ENCODE peak calls at places on chromosome 20, in eight cellular contexts. One of them, this sample, is unnamed.

GRCh38 chr20:61482425-61482887 is 230.4 kb downstream of the CDH4 start:
- DNase-seq in epithelial cell of esophagus: peak; percentile 81
- DNase-seq in GM20000: no peak
- DNase-seq in IMR-90: no peak
- DNase-seq in BJ: no peak
- DNase-seq in RWPE1: peak; percentile 69
- DNase-seq in body of pancreas: no peak
- DNase-seq in fibroblast of pulmonary artery: no peak
- DNase-seq in this sample: no peak

GRCh38 chr20:420721-421574 is 12.8 kb downstream of the RBCK1 start:
- DNase-seq in epithelial cell of esophagus: no peak
- DNase-seq in GM20000: no peak
- DNase-seq in IMR-90: no peak
- DNase-seq in BJ: no peak
- DNase-seq in RWPE1: peak; percentile 78
- DNase-seq in body of pancreas: no peak
- DNase-seq in fibroblast of pulmonary artery: no peak
- DNase-seq in this sample: no peak

GRCh38 chr20:50580016-50580747 is 70.0 kb downstream of the PTPN1 start:
- DNase-seq in epithelial cell of esophagus: peak; percentile 41
- DNase-seq in GM20000: peak; percentile 75
- DNase-seq in IMR-90: peak; percentile 41
- DNase-seq in BJ: no peak
- DNase-seq in RWPE1: peak; percentile 82
- DNase-seq in body of pancreas: peak; percentile 61
- DNase-seq in fibroblast of pulmonary artery: peak; percentile 63
- DNase-seq in this sample: no peak

GRCh38 chr20:53291548-53291947 is 302.1 kb downstream of the ZNF217 start:
- DNase-seq in epithelial cell of esophagus: no peak
- DNase-seq in GM20000: no peak
- DNase-seq in IMR-90: no peak
- DNase-seq in BJ: no peak
- DNase-seq in RWPE1: no peak
- DNase-seq in body of pancreas: no peak
- DNase-seq in fibroblast of pulmonary artery: no peak
- DNase-seq in this sample: no peak

GRCh38 chr20:47287609-47288144 is 68.8 kb downstream of the ZMYND8 start:
- DNase-seq in epithelial cell of esophagus: no peak
- DNase-seq in GM20000: no peak
- DNase-seq in IMR-90: no peak
- DNase-seq in BJ: no peak
- DNase-seq in RWPE1: no peak
- DNase-seq in body of pancreas: no peak
- DNase-seq in fibroblast of pulmonary artery: no peak
- DNase-seq in this sample: no peak

GRCh38 chr20:22529150-22530019 is 55.0 kb downstream of the FOXA2 start:
- DNase-seq in epithelial cell of esophagus: no peak
- DNase-seq in GM20000: no peak
- DNase-seq in IMR-90: no peak
- DNase-seq in BJ: no peak
- DNase-seq in RWPE1: no peak
- DNase-seq in body of pancreas: peak; percentile 61
- DNase-seq in fibroblast of pulmonary artery: no peak
- DNase-seq in this sample: no peak

GRCh38 chr20:21175433-21175832 is 49.6 kb downstream of the KIZ start:
- DNase-seq in epithelial cell of esophagus: no peak
- DNase-seq in GM20000: no peak
- DNase-seq in IMR-90: no peak
- DNase-seq in BJ: no peak
- DNase-seq in RWPE1: no peak
- DNase-seq in body of pancreas: no peak
- DNase-seq in fibroblast of pulmonary artery: no peak
- DNase-seq in this sample: no peak

GRCh38 chr20:11030351-11030750 is 356.6 kb upstream of the JAG1 start:
- DNase-seq in epithelial cell of esophagus: no peak
- DNase-seq in GM20000: no peak
- DNase-seq in IMR-90: no peak
- DNase-seq in BJ: no peak
- DNase-seq in RWPE1: no peak
- DNase-seq in body of pancreas: no peak
- DNase-seq in fibroblast of pulmonary artery: no peak
- DNase-seq in this sample: no peak

GRCh38 chr20:58140787-58141396 is 87.6 kb downstream of the ANKRD60 start:
- DNase-seq in epithelial cell of esophagus: no peak
- DNase-seq in GM20000: no peak
- DNase-seq in IMR-90: no peak
- DNase-seq in BJ: no peak
- DNase-seq in RWPE1: no peak
- DNase-seq in body of pancreas: peak; percentile 1
- DNase-seq in fibroblast of pulmonary artery: no peak
- DNase-seq in this sample: no peak

GRCh38 chr20:62728028-62728780 is 19.6 kb downstream of the NTSR1 start:
- DNase-seq in epithelial cell of esophagus: no peak
- DNase-seq in GM20000: no peak
- DNase-seq in IMR-90: no peak
- DNase-seq in BJ: no peak
- DNase-seq in RWPE1: no peak
- DNase-seq in body of pancreas: no peak
- DNase-seq in fibroblast of pulmonary artery: no peak
- DNase-seq in this sample: no peak

GRCh38 chr20:32581839-32582658 is 3.1 kb downstream of the NOL4L start:
- DNase-seq in epithelial cell of esophagus: no peak
- DNase-seq in GM20000: no peak
- DNase-seq in IMR-90: no peak
- DNase-seq in BJ: no peak
- DNase-seq in RWPE1: no peak
- DNase-seq in body of pancreas: no peak
- DNase-seq in fibroblast of pulmonary artery: no peak
- DNase-seq in this sample: no peak

GRCh38 chr20:19244291-19244690 is 31.8 kb downstream of the SLC24A3 start:
- DNase-seq in epithelial cell of esophagus: no peak
- DNase-seq in GM20000: no peak
- DNase-seq in IMR-90: no peak
- DNase-seq in BJ: no peak
- DNase-seq in RWPE1: no peak
- DNase-seq in body of pancreas: no peak
- DNase-seq in fibroblast of pulmonary artery: no peak
- DNase-seq in this sample: no peak

GRCh38 chr20:539236-539635 is 4.4 kb downstream of the CSNK2A1 start:
- DNase-seq in epithelial cell of esophagus: no peak
- DNase-seq in GM20000: no peak
- DNase-seq in IMR-90: no peak
- DNase-seq in BJ: no peak
- DNase-seq in RWPE1: no peak
- DNase-seq in body of pancreas: no peak
- DNase-seq in fibroblast of pulmonary artery: no peak
- DNase-seq in this sample: no peak

GRCh38 chr20:17944854-17945474 is 23.6 kb downstream of the SNX5 start:
- DNase-seq in epithelial cell of esophagus: no peak
- DNase-seq in GM20000: no peak
- DNase-seq in IMR-90: no peak
- DNase-seq in BJ: no peak
- DNase-seq in RWPE1: no peak
- DNase-seq in body of pancreas: no peak
- DNase-seq in fibroblast of pulmonary artery: no peak
- DNase-seq in this sample: no peak

GRCh38 chr20:58536289-58536688 is 21.1 kb upstream of the APCDD1L start:
- DNase-seq in epithelial cell of esophagus: no peak
- DNase-seq in GM20000: no peak
- DNase-seq in IMR-90: no peak
- DNase-seq in BJ: no peak
- DNase-seq in RWPE1: no peak
- DNase-seq in body of pancreas: no peak
- DNase-seq in fibroblast of pulmonary artery: no peak
- DNase-seq in this sample: no peak

GRCh38 chr20:49568491-49569151 is 684 bp upstream of the PTGIS start:
- DNase-seq in epithelial cell of esophagus: no peak
- DNase-seq in GM20000: peak; percentile 36
- DNase-seq in IMR-90: no peak
- DNase-seq in BJ: no peak
- DNase-seq in RWPE1: no peak
- DNase-seq in body of pancreas: no peak
- DNase-seq in fibroblast of pulmonary artery: peak; percentile 70
- DNase-seq in this sample: no peak

GRCh38 chr20:42255820-42256219 is 637.6 kb upstream of the CHD6 start:
- DNase-seq in epithelial cell of esophagus: no peak
- DNase-seq in GM20000: no peak
- DNase-seq in IMR-90: no peak
- DNase-seq in BJ: no peak
- DNase-seq in RWPE1: no peak
- DNase-seq in body of pancreas: no peak
- DNase-seq in fibroblast of pulmonary artery: no peak
- DNase-seq in this sample: no peak

GRCh38 chr20:19647992-19648391 is 110.1 kb upstream of the RIN2 start:
- DNase-seq in epithelial cell of esophagus: no peak
- DNase-seq in GM20000: no peak
- DNase-seq in IMR-90: no peak
- DNase-seq in BJ: no peak
- DNase-seq in RWPE1: no peak
- DNase-seq in body of pancreas: no peak
- DNase-seq in fibroblast of pulmonary artery: no peak
- DNase-seq in this sample: no peak

GRCh38 chr20:11204926-11205768 is 531.3 kb upstream of the JAG1 start:
- DNase-seq in epithelial cell of esophagus: peak; percentile 84
- DNase-seq in GM20000: peak; percentile 39
- DNase-seq in IMR-90: peak; percentile 71
- DNase-seq in BJ: no peak
- DNase-seq in RWPE1: peak; percentile 50
- DNase-seq in body of pancreas: peak; percentile 76
- DNase-seq in fibroblast of pulmonary artery: peak; percentile 86
- DNase-seq in this sample: no peak

GRCh38 chr20:49882171-49882970 is 33.0 kb downstream of the SPATA2 start:
- DNase-seq in epithelial cell of esophagus: no peak
- DNase-seq in GM20000: no peak
- DNase-seq in IMR-90: no peak
- DNase-seq in BJ: no peak
- DNase-seq in RWPE1: no peak
- DNase-seq in body of pancreas: no peak
- DNase-seq in fibroblast of pulmonary artery: no peak
- DNase-seq in this sample: no peak

GRCh38 chr20:59604770-59605665 is 678 bp downstream of the PHACTR3 start:
- DNase-seq in epithelial cell of esophagus: no peak
- DNase-seq in GM20000: no peak
- DNase-seq in IMR-90: no peak
- DNase-seq in BJ: no peak
- DNase-seq in RWPE1: no peak
- DNase-seq in body of pancreas: no peak
- DNase-seq in fibroblast of pulmonary artery: no peak
- DNase-seq in this sample: no peak

GRCh38 chr20:34708621-34709043 is 4.5 kb downstream of the TP53INP2 start:
- DNase-seq in epithelial cell of esophagus: peak; percentile 47
- DNase-seq in GM20000: peak; percentile 73
- DNase-seq in IMR-90: peak; percentile 16
- DNase-seq in BJ: no peak
- DNase-seq in RWPE1: peak; percentile 55
- DNase-seq in body of pancreas: peak; percentile 37
- DNase-seq in fibroblast of pulmonary artery: peak; percentile 44
- DNase-seq in this sample: no peak
- TF ChIP-seq CTCF in epithelial cell of esophagus: peak; percentile 40
- TF ChIP-seq CTCF in GM20000: peak; percentile 59
- TF ChIP-seq CTCF in IMR-90: peak; percentile 46
- TF ChIP-seq CTCF in BJ: peak; percentile 74
- TF ChIP-seq CTCF in RWPE1: peak; percentile 89
- TF ChIP-seq CTCF in body of pancreas: peak; percentile 26
- TF ChIP-seq CTCF in fibroblast of pulmonary artery: peak; percentile 46
- TF ChIP-seq CTCF in this sample: peak; percentile 62

DNA sequence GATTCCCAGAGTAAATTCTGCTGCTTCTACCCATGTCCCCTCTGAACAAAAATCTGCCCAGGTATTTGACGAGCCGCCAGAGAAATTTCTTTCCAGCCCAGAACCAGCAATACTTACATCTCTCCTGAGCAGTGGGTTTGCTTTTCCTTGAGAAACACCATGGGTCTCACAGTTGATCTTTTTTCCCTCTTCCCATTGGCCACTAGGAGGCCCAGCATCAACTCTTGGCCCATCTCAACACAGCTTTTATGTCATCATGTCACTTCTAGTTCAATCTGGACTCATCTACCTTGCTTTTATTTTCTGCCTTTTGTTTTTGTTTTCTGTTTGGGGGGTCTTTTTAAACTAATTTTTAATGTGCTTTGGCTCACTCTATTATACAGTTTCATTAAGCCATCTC is 18.8 kb downstream of the MAFB start:
- DNase-seq in epithelial cell of esophagus: no peak
- DNase-seq in GM20000: no peak
- DNase-seq in IMR-90: no peak
- DNase-seq in BJ: no peak
- DNase-seq in RWPE1: no peak
- DNase-seq in body of pancreas: no peak
- DNase-seq in fibroblast of pulmonary artery: no peak
- DNase-seq in this sample: no peak
- TF ChIP-seq CTCF in epithelial cell of esophagus: no peak
- TF ChIP-seq CTCF in GM20000: no peak
- TF ChIP-seq CTCF in IMR-90: no peak
- TF ChIP-seq CTCF in BJ: no peak
- TF ChIP-seq CTCF in RWPE1: no peak
- TF ChIP-seq CTCF in body of pancreas: no peak
- TF ChIP-seq CTCF in fibroblast of pulmonary artery: no peak
- TF ChIP-seq CTCF in this sample: no peak

GRCh38 chr20:33686008-33686983 is at the start of gene E2F1:
- DNase-seq in epithelial cell of esophagus: peak; percentile 95
- DNase-seq in GM20000: peak; percentile 99
- DNase-seq in IMR-90: peak; percentile 84
- DNase-seq in BJ: peak; percentile 52
- DNase-seq in RWPE1: peak; percentile 99
- DNase-seq in body of pancreas: peak; percentile 95
- DNase-seq in fibroblast of pulmonary artery: peak; percentile 88
- DNase-seq in this sample: peak; percentile 65
- TF ChIP-seq CTCF in epithelial cell of esophagus: peak; percentile 20
- TF ChIP-seq CTCF in GM20000: no peak
- TF ChIP-seq CTCF in IMR-90: peak; percentile 30
- TF ChIP-seq CTCF in BJ: peak; percentile 40
- TF ChIP-seq CTCF in RWPE1: no peak
- TF ChIP-seq CTCF in body of pancreas: peak; percentile 63
- TF ChIP-seq CTCF in fibroblast of pulmonary artery: no peak
- TF ChIP-seq CTCF in this sample: peak; percentile 27

GRCh38 chr20:45959956-45960630 is 11.9 kb downstream of the ZNF335 start:
- DNase-seq in epithelial cell of esophagus: no peak
- DNase-seq in GM20000: no peak
- DNase-seq in IMR-90: no peak
- DNase-seq in BJ: no peak
- DNase-seq in RWPE1: no peak
- DNase-seq in body of pancreas: peak; percentile 7
- DNase-seq in fibroblast of pulmonary artery: no peak
- DNase-seq in this sample: no peak

GRCh38 chr20:45962031-45962755 is 9.8 kb downstream of the ZNF335 start:
- DNase-seq in epithelial cell of esophagus: no peak
- DNase-seq in GM20000: no peak
- DNase-seq in IMR-90: no peak
- DNase-seq in BJ: no peak
- DNase-seq in RWPE1: no peak
- DNase-seq in body of pancreas: peak; percentile 9
- DNase-seq in fibroblast of pulmonary artery: no peak
- DNase-seq in this sample: no peak

GRCh38 chr20:45964024-45964423 is 8.0 kb downstream of the ZNF335 start:
- DNase-seq in epithelial cell of esophagus: no peak
- DNase-seq in GM20000: no peak
- DNase-seq in IMR-90: no peak
- DNase-seq in BJ: no peak
- DNase-seq in RWPE1: no peak
- DNase-seq in body of pancreas: peak; percentile 10
- DNase-seq in fibroblast of pulmonary artery: no peak
- DNase-seq in this sample: no peak

GRCh38 chr20:45965169-45966002 is 6.6 kb downstream of the ZNF335 start:
- DNase-seq in epithelial cell of esophagus: no peak
- DNase-seq in GM20000: no peak
- DNase-seq in IMR-90: no peak
- DNase-seq in BJ: no peak
- DNase-seq in RWPE1: no peak
- DNase-seq in body of pancreas: peak; percentile 5
- DNase-seq in fibroblast of pulmonary artery: no peak
- DNase-seq in this sample: no peak

GRCh38 chr20:45963059-45964011 is 8.7 kb downstream of the ZNF335 start:
- DNase-seq in epithelial cell of esophagus: peak; percentile 68
- DNase-seq in GM20000: no peak
- DNase-seq in IMR-90: peak; percentile 33
- DNase-seq in BJ: no peak
- DNase-seq in RWPE1: no peak
- DNase-seq in body of pancreas: peak; percentile 35
- DNase-seq in fibroblast of pulmonary artery: peak; percentile 60
- DNase-seq in this sample: no peak
- TF ChIP-seq CTCF in epithelial cell of esophagus: peak; percentile 45
- TF ChIP-seq CTCF in GM20000: no peak
- TF ChIP-seq CTCF in IMR-90: peak; percentile 29
- TF ChIP-seq CTCF in BJ: peak; percentile 36
- TF ChIP-seq CTCF in RWPE1: peak; percentile 59
- TF ChIP-seq CTCF in body of pancreas: peak; percentile 65
- TF ChIP-seq CTCF in fibroblast of pulmonary artery: peak; percentile 35
- TF ChIP-seq CTCF in this sample: peak; percentile 14

This sample was measured in AG09319.